ENCODE peak calls at places on chromosome 9, in seven cellular contexts. E, C, J, P, Y, V and I are unnamed samples.

GRCh38 chr9:93668261-93668871 is 92.0 kb downstream of the PHF2 start:
- DNase-seq in E (no peak), C (no peak), J (no peak), P (no peak), Y (no peak), V (no peak), I (no peak)

GRCh38 chr9:33155393-33155792 is 11.7 kb downstream of the B4GALT1 start:
- DNase-seq in E (no peak), C (no peak), J (peak), P (no peak), Y (no peak), V (no peak), I (no peak)

GRCh38 chr9:83570359-83570758 is 32.2 kb upstream of the FRMD3 start:
- DNase-seq in E (no peak), C (no peak), J (no peak), P (no peak), Y (no peak), V (no peak), I (no peak)

GRCh38 chr9:132042324-132042723 is 37.3 kb downstream of the MED27 start:
- DNase-seq in E (no peak), C (no peak), J (peak), P (no peak), Y (peak), V (no peak), I (peak)

GRCh38 chr9:86098793-86099694 is at the start of gene GOLM1:
- DNase-seq in E (no peak), C (peak), J (peak), P (peak), Y (peak), V (peak), I (peak)

GRCh38 chr9:110099236-110099741 is 108.7 kb downstream of the C9orf152 start:
- DNase-seq in E (no peak), C (no peak), J (peak), P (no peak), Y (peak), V (peak), I (peak)

GRCh38 chr9:121786998-121787422 is 135.6 kb downstream of the DAB2IP start:
- DNase-seq in E (no peak), C (no peak), J (no peak), P (no peak), Y (no peak), V (no peak), I (no peak)

GRCh38 chr9:101326501-101326900 is 58.3 kb downstream of the BAAT start:
- DNase-seq in E (no peak), C (no peak), J (no peak), P (no peak), Y (peak), V (no peak), I (no peak)

GRCh38 chr9:18194316-18194715 is 279.6 kb upstream of the ADAMTSL1 start:
- DNase-seq in E (no peak), C (no peak), J (peak), P (no peak), Y (no peak), V (no peak), I (no peak)

GRCh38 chr9:84170521-84171141 is 169.9 kb downstream of the SLC28A3 start:
- DNase-seq in E (no peak), C (no peak), J (peak), P (no peak), Y (peak), V (peak), I (peak)

GRCh38 chr9:133371261-133371711 is 4.6 kb downstream of the SURF4 start:
- DNase-seq in E (peak), C (no peak), J (no peak), P (no peak), Y (no peak), V (no peak), I (peak)

GRCh38 chr9:77926314-77926959 is 105.2 kb downstream of the GNAQ start:
- DNase-seq in E (no peak), C (no peak), J (peak), P (no peak), Y (peak), V (no peak), I (peak)

GRCh38 chr9:13279284-13280162 is at the start of gene MPDZ:
- DNase-seq in E (no peak), C (no peak), J (peak), P (no peak), Y (peak), V (peak), I (peak)